ENCODE peak calls at places on chromosomes 4 and X, in four cellular contexts. U, C, N and S are unnamed samples.

GRCh38 chr4:183722738-183723560 is 63.9 kb downstream of the TRAPPC11 start:
- DNase-seq in U (peak; percentile 84), C (peak; percentile 79), N (peak; percentile 52), S (peak; percentile 81)

GRCh38 chrX:103356023-103356798 is at the start of gene TCEAL9:
- DNase-seq in U (peak; percentile 64), C (peak; percentile 40), N (peak; percentile 37), S (peak; percentile 70)

GRCh38 chr4:158315706-158316105 is 105.4 kb downstream of the TMEM144 start:
- DNase-seq in U (no peak), C (no peak), N (no peak), S (no peak)

GRCh38 chr4:169282429-169283113 is 11.8 kb upstream of the SH3RF1 start:
- DNase-seq in U (no peak), C (no peak), N (no peak), S (no peak)

GRCh38 chr4:15402146-15402545 is 25.7 kb upstream of the C1QTNF7 start:
- DNase-seq in U (no peak), C (no peak), N (no peak), S (no peak)

GRCh38 chr4:180767330-180767729 is 1475.9 kb upstream of the TENM3 start:
- DNase-seq in U (no peak), C (no peak), N (no peak), S (no peak)

GRCh38 chr4:65943076-65943475 is 272.8 kb upstream of the EPHA5 start:
- DNase-seq in U (no peak), C (no peak), N (no peak), S (no peak)

GRCh38 chrX:20591246-20591645 is 324.5 kb upstream of the RPS6KA3 start:
- DNase-seq in U (no peak), C (no peak), N (no peak), S (no peak)

GRCh38 chr4:149887091-149887490 is 71.4 kb upstream of the IQCM start:
- DNase-seq in U (no peak), C (no peak), N (no peak), S (no peak)

GRCh38 chr4:179607003-179607402 is 2164.8 kb upstream of the AGA start:
- DNase-seq in U (no peak), C (no peak), N (no peak), S (no peak)

GRCh38 chr4:84503495-84504437 is 4.7 kb upstream of the NKX6-1 start:
- DNase-seq in U (no peak), C (peak; percentile 30), N (no peak), S (no peak)

GRCh38 chrX:115913575-115913974 is 257.0 kb upstream of the AGTR2 start:
- DNase-seq in U (no peak), C (no peak), N (no peak), S (no peak)

GRCh38 chr4:2913168-2913567 is 50.0 kb downstream of the NOP14 start:
- DNase-seq in U (no peak), C (no peak), N (no peak), S (peak; percentile 72)

GRCh38 chr4:5125326-5125725 is 74.0 kb downstream of the STK32B start:
- DNase-seq in U (no peak), C (no peak), N (no peak), S (no peak)

GRCh38 chr4:165359501-165359900 is 19.3 kb upstream of the CPE start:
- DNase-seq in U (no peak), C (no peak), N (no peak), S (no peak)

GRCh38 chr4:105840426-105841174 is 54.7 kb upstream of the NPNT start:
- DNase-seq in U (no peak), C (no peak), N (no peak), S (no peak)

GRCh38 chr4:186669159-186669720 is 54.4 kb downstream of the FAT1 start:
- DNase-seq in U (no peak), C (peak; percentile 50), N (no peak), S (no peak)

GRCh38 chrX:536616-537015 is 94.0 kb upstream of the SHOX start:
- DNase-seq in U (no peak), C (no peak), N (no peak), S (no peak)

GRCh38 chr4:161496-162284 is 37.4 kb downstream of the ZNF718 start:
- DNase-seq in U (no peak), C (no peak), N (no peak), S (no peak)
- H3K9me3 ChIP-seq in U (peaks cover 19% of the 10 kb centered on the region), C (peaks cover 9% of the 10 kb centered on the region), N (peaks cover 98% of the 10 kb centered on the region), S (peaks cover 100% of the 10 kb centered on the region)

GRCh38 chr4:152255437-152255836 is 280.5 kb downstream of the FBXW7 start:
- DNase-seq in U (no peak), C (no peak), N (no peak), S (no peak)

GRCh38 chr4:152257601-152258066 is 278.3 kb downstream of the FBXW7 start:
- DNase-seq in U (no peak), C (no peak), N (no peak), S (no peak)

GRCh38 chr4:152258391-152258790 is 277.5 kb downstream of the FBXW7 start:
- DNase-seq in U (no peak), C (no peak), N (no peak), S (no peak)

GRCh38 chr4:152258804-152259708 is 276.8 kb downstream of the FBXW7 start:
- DNase-seq in U (no peak), C (no peak), N (no peak), S (no peak)

GRCh38 chr4:152256996-152257395 is 278.9 kb downstream of the FBXW7 start:
- DNase-seq in U (no peak), C (no peak), N (no peak), S (no peak)
- H3K27ac ChIP-seq in U (no peak overlapping the region), C (no peak overlapping the region), N (no peak overlapping the region), S (no peak overlapping the region)

GRCh38 chr4:107777890-107778289 is 46.8 kb upstream of the SGMS2 start:
- DNase-seq in U (no peak), C (no peak), N (no peak), S (no peak)
- H3K9me3 ChIP-seq in U (no peaks in the 10 kb centered on the region), C (no peaks in the 10 kb centered on the region), N (no peaks in the 10 kb centered on the region), S (no peaks in the 10 kb centered on the region)

DNA sequence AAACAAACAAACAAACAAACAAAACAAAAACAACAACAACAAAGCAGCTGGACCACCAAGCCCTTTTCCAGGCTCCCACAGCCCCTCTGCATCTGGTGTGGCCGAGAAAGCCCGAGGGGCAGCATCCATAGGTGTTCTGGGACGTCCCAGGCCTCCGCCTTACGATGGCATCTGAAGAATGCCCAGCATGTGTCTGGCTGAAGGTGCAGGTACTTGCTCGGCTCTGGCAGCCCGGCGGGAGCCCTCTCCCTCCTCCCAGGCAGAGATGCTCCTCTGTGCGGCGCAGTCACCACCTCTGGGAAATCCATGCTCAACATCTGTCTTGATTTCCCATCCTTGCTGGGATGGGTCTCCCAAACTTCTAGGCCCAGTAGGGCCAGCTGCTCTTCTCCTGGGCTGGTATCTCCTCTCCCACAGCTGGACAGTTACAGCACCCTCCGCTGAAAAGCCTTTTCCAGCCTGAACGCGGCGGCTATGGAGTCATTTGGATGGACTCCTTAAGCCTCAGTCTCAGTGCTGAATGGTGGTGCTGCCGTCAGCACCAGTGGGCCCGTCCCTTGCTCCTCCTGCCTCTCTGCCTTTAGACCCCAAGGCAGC is 4.3 kb downstream of the PSAPL1 start:
- DNase-seq in U (no peak), C (no peak), N (no peak), S (peak; percentile 30)
- H3K27ac ChIP-seq in U (no peak overlapping the region), C (no peak overlapping the region), N (no peak overlapping the region), S (no peak overlapping the region)

GRCh38 chrX:69412661-69413060 is 91.5 kb upstream of the NALF2 start:
- DNase-seq in U (no peak), C (no peak), N (no peak), S (no peak)
- H3K9me3 ChIP-seq in U (no peaks in the 10 kb centered on the region), C (no peaks in the 10 kb centered on the region), N (no peaks in the 10 kb centered on the region), S (no peaks in the 10 kb centered on the region)

GRCh38 chr4:98662619-98663225 is 4.3 kb upstream of the TSPAN5 start:
- DNase-seq in U (no peak), C (peak; percentile 27), N (no peak), S (no peak)
- H3K27ac ChIP-seq in U (peak overlapping the region; percentile 54), C (no peak overlapping the region), N (no peak overlapping the region), S (no peak overlapping the region)